ENCODE peak calls at places on chromosome 1, in six cellular contexts. One of them, this sample, is unnamed.

GRCh38 chr1:93616221-93616995 is 65.2 kb downstream of the BCAR3 start:
- DNase-seq in GM12891: no peak
- DNase-seq in K562: no peak
- DNase-seq in H1: no peak
- DNase-seq in GM12878: no peak
- DNase-seq in HepG2: no peak
- DNase-seq in this sample: no peak

GRCh38 chr1:19484793-19485361 is 462 bp downstream of the CAPZB start:
- DNase-seq in GM12891: peak; percentile 29
- DNase-seq in GM12878: no peak
- DNase-seq in H1: peak; percentile 77
- DNase-seq in HepG2: no peak
- DNase-seq in K562: peak; percentile 95
- DNase-seq in this sample: no peak

GRCh38 chr1:156767879-156768608 is 709 bp downstream of the PRCC start:
- DNase-seq in H1: peak; percentile 82
- DNase-seq in K562: peak; percentile 68
- DNase-seq in HepG2: no peak
- DNase-seq in GM12878: no peak
- DNase-seq in GM12891: no peak
- DNase-seq in this sample: no peak

GRCh38 chr1:17016317-17016661 is 4.6 kb upstream of the ATP13A2 start:
- DNase-seq in H1: no peak
- DNase-seq in K562: no peak
- DNase-seq in GM12878: no peak
- DNase-seq in GM12891: no peak
- DNase-seq in HepG2: no peak
- DNase-seq in this sample: no peak

GRCh38 chr1:183279835-183280234 is 93.8 kb downstream of the LAMC2 start:
- DNase-seq in K562: no peak
- DNase-seq in GM12891: no peak
- DNase-seq in H1: no peak
- DNase-seq in GM12878: no peak
- DNase-seq in HepG2: peak; percentile 9
- DNase-seq in this sample: no peak

GRCh38 chr1:41870076-41870562 is 48.6 kb downstream of the HIVEP3 start:
- DNase-seq in H1: no peak
- DNase-seq in GM12891: no peak
- DNase-seq in K562: peak; percentile 50
- DNase-seq in GM12878: no peak
- DNase-seq in HepG2: no peak
- DNase-seq in this sample: no peak

GRCh38 chr1:167401260-167401873 is 117.0 kb downstream of the CD247 start:
- DNase-seq in GM12878: peak; percentile 11
- DNase-seq in GM12891: peak; percentile 6
- DNase-seq in HepG2: peak; percentile 39
- DNase-seq in H1: no peak
- DNase-seq in K562: peak; percentile 54
- DNase-seq in this sample: no peak

GRCh38 chr1:7407980-7408770 is 362.9 kb upstream of the VAMP3 start:
- DNase-seq in GM12878: no peak
- DNase-seq in HepG2: no peak
- DNase-seq in H1: peak; percentile 32
- DNase-seq in K562: no peak
- DNase-seq in GM12891: peak; percentile 6
- DNase-seq in this sample: no peak

GRCh38 chr1:29469457-29469856 is 233.1 kb downstream of the PTPRU start:
- DNase-seq in K562: no peak
- DNase-seq in H1: no peak
- DNase-seq in GM12891: no peak
- DNase-seq in GM12878: no peak
- DNase-seq in HepG2: peak; percentile 37
- DNase-seq in this sample: no peak

GRCh38 chr1:204972461-204972860 is 70.6 kb upstream of the CNTN2 start:
- DNase-seq in H1: no peak
- DNase-seq in HepG2: no peak
- DNase-seq in GM12878: no peak
- DNase-seq in K562: no peak
- DNase-seq in GM12891: no peak
- DNase-seq in this sample: no peak

DNA sequence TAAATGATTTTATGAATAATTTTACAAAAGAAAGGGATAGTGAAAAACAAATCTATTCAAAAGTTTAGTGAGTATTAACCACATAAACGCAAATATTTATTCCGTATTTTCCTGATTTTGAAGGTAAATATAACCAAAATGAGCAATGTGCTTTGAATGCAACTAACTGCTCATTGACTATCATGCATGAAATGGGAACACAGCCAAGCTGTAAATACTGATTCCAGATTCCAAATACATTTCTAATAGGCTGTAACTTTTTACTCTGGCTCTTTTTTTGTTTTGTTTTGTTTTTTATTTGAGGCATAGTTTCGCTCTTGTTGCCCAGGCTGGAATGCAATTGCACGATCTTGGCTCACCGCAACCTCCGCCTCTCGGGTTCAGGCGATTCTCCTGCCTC is 41.8 kb downstream of the SELENOF start:
- DNase-seq in K562: no peak
- DNase-seq in GM12878: no peak
- DNase-seq in HepG2: no peak
- DNase-seq in H1: no peak
- DNase-seq in GM12891: no peak
- DNase-seq in this sample: no peak
- TF ChIP-seq TAF1 in K562: no peak
- TF ChIP-seq TAF1 in GM12878: no peak
- TF ChIP-seq TAF1 in HepG2: no peak
- TF ChIP-seq TAF1 in H1: no peak
- TF ChIP-seq TAF1 in GM12891: no peak
- TF ChIP-seq TAF1 in this sample: no peak

GRCh38 chr1:24309762-24310485 is 9.2 kb upstream of the GRHL3 start:
- DNase-seq in GM12891: no peak
- DNase-seq in H1: no peak
- DNase-seq in GM12878: no peak
- DNase-seq in K562: no peak
- DNase-seq in HepG2: no peak
- DNase-seq in this sample: no peak
- TF ChIP-seq POLR2AphosphoS5 in GM12891: no peak
- TF ChIP-seq POLR2AphosphoS5 in H1: no peak
- TF ChIP-seq POLR2AphosphoS5 in GM12878: no peak
- TF ChIP-seq POLR2AphosphoS5 in K562: no peak
- TF ChIP-seq POLR2AphosphoS5 in HepG2: no peak
- TF ChIP-seq POLR2AphosphoS5 in this sample: no peak

GRCh38 chr1:153599847-153600246 is 13.1 kb downstream of the S100A16 start:
- DNase-seq in K562: no peak
- DNase-seq in HepG2: no peak
- DNase-seq in H1: no peak
- DNase-seq in GM12878: no peak
- DNase-seq in GM12891: no peak
- DNase-seq in this sample: no peak

GRCh38 chr1:153598309-153599172 is 14.4 kb downstream of the S100A16 start:
- DNase-seq in GM12878: peak; percentile 88
- DNase-seq in K562: no peak
- DNase-seq in GM12891: peak; percentile 69
- DNase-seq in HepG2: no peak
- DNase-seq in H1: peak; percentile 63
- DNase-seq in this sample: peak; percentile 79

GRCh38 chr1:153607381-153607780 is 5.6 kb downstream of the S100A16 start:
- DNase-seq in K562: no peak
- DNase-seq in HepG2: no peak
- DNase-seq in GM12891: no peak
- DNase-seq in H1: no peak
- DNase-seq in GM12878: no peak
- DNase-seq in this sample: no peak

GRCh38 chr1:153606194-153606593 is 6.7 kb downstream of the S100A16 start:
- DNase-seq in GM12891: no peak
- DNase-seq in HepG2: no peak
- DNase-seq in K562: no peak
- DNase-seq in H1: no peak
- DNase-seq in GM12878: no peak
- DNase-seq in this sample: no peak

GRCh38 chr1:153602749-153603148 is 10.2 kb downstream of the S100A16 start:
- DNase-seq in GM12878: no peak
- DNase-seq in K562: no peak
- DNase-seq in HepG2: no peak
- DNase-seq in H1: no peak
- DNase-seq in GM12891: no peak
- DNase-seq in this sample: no peak
- TF ChIP-seq POLR2A in GM12878: no peak
- TF ChIP-seq POLR2A in K562: no peak
- TF ChIP-seq POLR2A in HepG2: no peak
- TF ChIP-seq POLR2A in H1: no peak
- TF ChIP-seq POLR2A in GM12891: no peak
- TF ChIP-seq POLR2A in this sample: no peak

GRCh38 chr1:154493276-154493675 is 8.7 kb upstream of the TDRD10 start:
- DNase-seq in K562: no peak
- DNase-seq in HepG2: no peak
- DNase-seq in GM12878: no peak
- DNase-seq in GM12891: no peak
- DNase-seq in H1: no peak
- DNase-seq in this sample: no peak
- TF ChIP-seq TAF1 in K562: no peak
- TF ChIP-seq TAF1 in HepG2: no peak
- TF ChIP-seq TAF1 in GM12878: no peak
- TF ChIP-seq TAF1 in GM12891: no peak
- TF ChIP-seq TAF1 in H1: no peak
- TF ChIP-seq TAF1 in this sample: no peak

GRCh38 chr1:154956557-154956956 is 658 bp upstream of the PBXIP1 start:
- DNase-seq in HepG2: no peak
- DNase-seq in GM12878: no peak
- DNase-seq in H1: no peak
- DNase-seq in GM12891: no peak
- DNase-seq in K562: no peak
- DNase-seq in this sample: no peak
- TF ChIP-seq POLR2AphosphoS5 in HepG2: no peak
- TF ChIP-seq POLR2AphosphoS5 in GM12878: no peak
- TF ChIP-seq POLR2AphosphoS5 in H1: no peak
- TF ChIP-seq POLR2AphosphoS5 in GM12891: no peak
- TF ChIP-seq POLR2AphosphoS5 in K562: no peak
- TF ChIP-seq POLR2AphosphoS5 in this sample: no peak